ENCODE peak calls at places on chromosomes 3 and 15, in nine cellular contexts. A, X, W, E, I, V, J, R and Y are unnamed samples. For H3K4me1 and H3K27me3, the result is how much of the 10 kb centered on the place peaks cover.

GRCh38 chr15:97115764-97116075 is 785.2 kb downstream of the NR2F2 start:
- DNase-seq in A (no peak), V (no peak), R (no peak), X (no peak), E (no peak), W (no peak), J (no peak), I (no peak), Y (no peak)

GRCh38 chr3:152961323-152961722 is 126.4 kb downstream of the P2RY1 start:
- DNase-seq in J (peak), A (no peak), R (peak), V (peak), I (no peak), E (no peak), X (no peak), W (no peak), Y (no peak)

GRCh38 chr15:39172380-39173281 is 408.2 kb upstream of the THBS1 start:
- DNase-seq in W (no peak), A (peak), V (peak), X (no peak), I (no peak), R (peak), E (no peak), J (no peak), Y (no peak)

GRCh38 chr3:99659965-99660364 is 21.6 kb downstream of the COL8A1 start:
- DNase-seq in J (no peak), X (no peak), V (no peak), W (peak), E (no peak), R (no peak), A (no peak), I (no peak), Y (no peak)

GRCh38 chr3:190036631-190037030 is 84.1 kb downstream of the P3H2 start:
- DNase-seq in E (no peak), A (peak), J (no peak), I (no peak), W (no peak), V (no peak), R (no peak), X (no peak), Y (no peak)

GRCh38 chr15:61659571-61660190 is 400.6 kb downstream of the VPS13C start:
- DNase-seq in J (no peak), R (no peak), X (no peak), E (no peak), A (no peak), I (no peak), W (no peak), V (no peak), Y (no peak)

GRCh38 chr3:178202199-178202598 is 334.0 kb upstream of the KCNMB2 start:
- DNase-seq in J (peak), E (no peak), A (no peak), I (no peak), W (no peak), V (no peak), X (no peak), R (no peak), Y (no peak)

GRCh38 chr3:60755094-60755493 is 496.2 kb downstream of the FHIT start:
- DNase-seq in J (no peak), X (no peak), A (no peak), I (no peak), W (no peak), R (peak), E (no peak), V (no peak), Y (no peak)

GRCh38 chr3:39415983-39416382 is 9.5 kb downstream of the RPSA start:
- DNase-seq in J (no peak), A (no peak), W (no peak), E (no peak), R (no peak), I (no peak), V (no peak), X (no peak), Y (no peak)

GRCh38 chr15:73573572-73573971 is 59.6 kb downstream of the NPTN start:
- DNase-seq in V (no peak), I (no peak), J (peak), R (no peak), W (no peak), E (no peak), A (peak), X (no peak), Y (peak)

GRCh38 chr15:83064859-83065258 is 2.2 kb downstream of the BTBD1 start:
- DNase-seq in I (no peak), E (peak), X (no peak), R (no peak), A (no peak), V (no peak), W (no peak), J (no peak), Y (no peak)

GRCh38 chr15:52546031-52546751 is 17.5 kb upstream of the MYO5A start:
- DNase-seq in A (no peak), W (no peak), R (no peak), J (no peak), E (no peak), I (no peak), V (no peak), X (no peak), Y (no peak)

GRCh38 chr3:78848392-78849288 is 919.2 kb downstream of the ROBO1 start:
- DNase-seq in V (no peak), W (no peak), X (no peak), I (no peak), E (no peak), A (no peak), R (no peak), J (no peak), Y (no peak)

GRCh38 chr3:72105306-72105705 is 320.4 kb upstream of the PROK2 start:
- DNase-seq in X (no peak), V (no peak), J (no peak), E (no peak), W (no peak), R (no peak), I (no peak), A (no peak), Y (no peak)

GRCh38 chr3:176919836-176920760 is 277.2 kb downstream of the TBL1XR1 start:
- DNase-seq in R (no peak), X (no peak), W (no peak), I (no peak), J (no peak), V (no peak), E (no peak), A (no peak), Y (no peak)

GRCh38 chr15:100783760-100784492 is 95.7 kb upstream of the ALDH1A3 start:
- DNase-seq in A (no peak), W (peak), X (peak), E (no peak), R (peak), I (no peak), V (no peak), J (no peak), Y (peak)

DNA sequence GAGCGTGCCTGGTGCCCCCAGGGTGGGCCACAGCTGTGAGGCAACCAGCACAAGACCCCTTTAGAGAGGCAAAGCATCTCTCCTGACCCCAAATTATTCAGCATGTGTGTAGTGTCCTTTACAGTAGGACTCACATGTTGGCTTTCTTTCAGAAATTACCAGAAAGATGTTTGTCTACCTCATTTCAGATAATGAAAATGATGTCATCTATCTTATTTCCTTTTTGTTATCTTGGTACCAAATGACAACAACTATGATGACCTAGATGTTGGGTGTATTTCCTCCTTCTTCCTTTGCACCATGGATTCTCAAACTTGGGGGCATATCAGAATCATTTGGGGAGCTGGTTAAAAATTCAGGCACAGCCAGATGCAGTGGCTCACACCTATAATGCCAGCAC is 50.5 kb downstream of the DAPK2 start:
- DNase-seq in R (no peak), E (no peak), A (no peak), V (no peak), I (no peak), W (no peak), J (no peak), X (no peak), Y (no peak)
- H3K4me1 ChIP-seq in R (under half), E (under half), A (under half), V (under half), I (under half), W (under half), J (under half), X (under half), Y (under half)

GRCh38 chr3:36416660-36417059 is 36.4 kb downstream of the STAC start:
- DNase-seq in J (peak), W (no peak), I (no peak), E (no peak), R (no peak), X (no peak), V (no peak), A (no peak), Y (no peak)
- H3K27me3 ChIP-seq in J (under half), W (under half), I (under half), E (under half), R (under half), X (under half), V (under half), A (under half), Y (under half)

DNA sequence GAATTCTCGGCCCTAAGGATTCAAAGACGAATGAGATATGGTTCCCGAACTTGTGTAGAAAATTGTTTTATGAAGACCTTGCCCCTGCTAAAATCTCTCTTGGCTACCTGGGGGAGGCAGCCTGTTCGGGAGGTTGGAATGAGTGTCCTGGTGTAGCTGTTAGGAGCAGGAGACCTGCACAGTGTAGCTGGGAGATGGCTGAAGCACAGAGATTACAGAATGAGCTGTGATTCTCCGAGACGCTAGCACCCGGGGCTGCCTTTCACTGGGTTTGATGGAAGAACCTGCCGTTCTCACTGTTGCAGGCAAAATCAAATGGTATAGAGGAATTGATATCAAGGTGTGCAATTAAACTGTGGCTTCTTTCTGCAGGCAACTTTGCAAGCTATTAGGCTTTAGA is 68.0 kb downstream of the TRAK1 start:
- DNase-seq in W (no peak), A (no peak), X (no peak), R (no peak), J (no peak), V (no peak), I (no peak), E (no peak), Y (no peak)
- H3K27ac ChIP-seq in W (peak), A (no peak), X (peak), R (no peak), J (no peak), V (peak), I (no peak), E (no peak), Y (peak)

GRCh38 chr3:16841906-16842709 is 42.6 kb upstream of the PLCL2 start:
- DNase-seq in V (peak), X (peak), I (peak), A (peak), E (peak), J (no peak), R (no peak), W (peak), Y (no peak)

GRCh38 chr3:16844771-16845170 is 40.0 kb upstream of the PLCL2 start:
- DNase-seq in W (no peak), J (no peak), R (no peak), X (no peak), I (no peak), V (no peak), E (no peak), A (no peak), Y (no peak)

GRCh38 chr3:16842710-16843270 is 42.0 kb upstream of the PLCL2 start:
- DNase-seq in J (no peak), E (no peak), W (no peak), A (no peak), X (no peak), R (no peak), I (no peak), V (no peak), Y (no peak)

GRCh38 chr3:16846373-16847078 is 38.2 kb upstream of the PLCL2 start:
- DNase-seq in J (no peak), I (no peak), E (no peak), X (no peak), A (no peak), W (no peak), R (no peak), V (no peak), Y (no peak)

GRCh38 chr3:16844222-16844621 is 40.5 kb upstream of the PLCL2 start:
- DNase-seq in R (no peak), X (no peak), V (no peak), J (no peak), E (no peak), W (no peak), I (no peak), A (no peak), Y (no peak)
- H3K4me1 ChIP-seq in R (under half), X (under half), V (under half), J (under half), E (half or more), W (under half), I (under half), A (under half), Y (under half)